ENCODE peak calls at places on chromosomes 13 and 19, in five cellular contexts. X, P, M, D and O are unnamed samples.

GRCh38 chr19:49988433-49988832 is 27.5 kb upstream of the SIGLEC11 start:
- DNase-seq in D (no peak), M (no peak), X (no peak), P (no peak), O (no peak)

GRCh38 chr13:79593611-79594275 is 112.8 kb downstream of the NDFIP2 start:
- DNase-seq in P (no peak), M (no peak), X (no peak), D (no peak), O (no peak)

GRCh38 chr19:13794388-13794751 is 873 bp upstream of the ZSWIM4 start:
- DNase-seq in D (no peak), M (no peak), X (no peak), P (no peak), O (peak; percentile 11)

GRCh38 chr19:44903602-44904425 is 1.8 kb upstream of the APOE start:
- DNase-seq in P (peak; percentile 84), M (peak; percentile 59), D (no peak), X (peak; percentile 53), O (peak; percentile 62)

GRCh38 chr13:72166102-72166660 is 299.2 kb upstream of the DACH1 start:
- DNase-seq in P (no peak), M (no peak), X (no peak), D (no peak), O (peak; percentile 20)

GRCh38 chr13:111502957-111503356 is 182.5 kb downstream of the TEX29 start:
- DNase-seq in M (no peak), D (no peak), X (no peak), P (no peak), O (peak; percentile 21)

GRCh38 chr13:113064534-113065405 is 40.8 kb upstream of the F7 start:
- DNase-seq in X (no peak), P (no peak), D (no peak), M (no peak), O (no peak)

GRCh38 chr13:49240017-49240416 is 7.7 kb upstream of the CDADC1 start:
- DNase-seq in X (no peak), P (no peak), M (peak; percentile 25), D (no peak), O (peak; percentile 75)

GRCh38 chr13:32669030-32669646 is 82.9 kb downstream of the PDS5B start:
- DNase-seq in M (no peak), X (peak; percentile 11), D (peak; percentile 37), P (no peak), O (peak; percentile 68)